ENCODE peak calls at places on chromosomes 5 and 9, in four cellular contexts. Q is pancreas; S is stimulated activated CD4-positive, alpha-beta T cell treated with anti-CD3 and anti-CD28 coated beads, Interleukin-15, amount 100 ng/mL, for 24 hours; T is left colon. N is an unnamed sample.

GRCh38 chr5:106858616-106859015 is 812.1 kb downstream of the EFNA5 start:
- DNase-seq in Q (no peak), S (no peak), T (no peak), N (no peak)

GRCh38 chr9:134231330-134231745 is 67.0 kb upstream of the RNU6ATAC start:
- DNase-seq in Q (no peak), S (no peak), T (no peak), N (no peak)

GRCh38 chr9:134553061-134553891 is 88.3 kb upstream of the COL5A1 start:
- DNase-seq in Q (no peak), S (no peak), T (peak), N (no peak)

GRCh38 chr9:120892748-120893584 is 16.0 kb upstream of the PHF19 start:
- DNase-seq in Q (no peak), S (peak), T (no peak), N (no peak)

GRCh38 chr9:35891649-35892048 is 14.4 kb upstream of the HRCT1 start:
- DNase-seq in Q (no peak), S (no peak), T (no peak), N (no peak)

GRCh38 chr9:133526721-133527321 is 2.1 kb upstream of the MYMK start:
- DNase-seq in Q (no peak), S (no peak), T (no peak), N (no peak)

GRCh38 chr5:61919920-61920319 is 386.1 kb upstream of the KIF2A start:
- DNase-seq in Q (peak), S (no peak), T (no peak), N (no peak)

GRCh38 chr5:38420691-38421395 is 135.6 kb downstream of the LIFR start:
- DNase-seq in Q (peak), S (peak), T (no peak), N (peak)

GRCh38 chr5:140565780-140566095 is 1.1 kb downstream of the SLC35A4 start:
- DNase-seq in Q (no peak), S (no peak), T (no peak), N (no peak)

GRCh38 chr5:58462154-58462553 is 2.3 kb upstream of the PLK2 start:
- DNase-seq in Q (no peak), S (no peak), T (peak), N (no peak)

GRCh38 chr5:52709171-52709925 is 78.4 kb upstream of the ITGA1 start:
- DNase-seq in Q (no peak), S (peak), T (no peak), N (no peak)

GRCh38 chr5:122415481-122416120 is 103.6 kb downstream of the SNCAIP start:
- DNase-seq in Q (peak), S (peak), T (peak), N (no peak)

GRCh38 chr5:137506296-137506695 is 7.2 kb upstream of the SPOCK1 start:
- DNase-seq in Q (no peak), S (no peak), T (no peak), N (no peak)

GRCh38 chr9:136531186-136531903 is 14.5 kb downstream of the NOTCH1 start:
- DNase-seq in Q (no peak), S (no peak), T (peak), N (no peak)

GRCh38 chr9:120438111-120438510 is 141.9 kb downstream of the CDK5RAP2 start:
- DNase-seq in Q (no peak), S (no peak), T (no peak), N (no peak)

GRCh38 chr5:168165977-168166376 is 125.5 kb upstream of the WWC1 start:
- DNase-seq in Q (no peak), S (no peak), T (no peak), N (no peak)

GRCh38 chr9:14317667-14318255 is 3.8 kb upstream of the NFIB start:
- DNase-seq in Q (no peak), S (no peak), T (no peak), N (no peak)

GRCh38 chr5:86748538-86749105 is 130.9 kb downstream of the COX7C start:
- DNase-seq in Q (no peak), S (no peak), T (no peak), N (no peak)

GRCh38 chr5:68465133-68465532 is 249.6 kb downstream of the PIK3R1 start:
- DNase-seq in Q (no peak), S (peak), T (no peak), N (no peak)

GRCh38 chr5:125549322-125549871 is 803.0 kb upstream of the ZNF608 start:
- DNase-seq in Q (no peak), S (no peak), T (no peak), N (no peak)

GRCh38 chr9:118595719-118596305 is 773.4 kb downstream of the BRINP1 start:
- DNase-seq in Q (peak), S (no peak), T (no peak), N (no peak)

GRCh38 chr9:30382271-30382670 is 2002.2 kb upstream of the ACO1 start:
- DNase-seq in Q (no peak), S (no peak), T (no peak), N (no peak)

GRCh38 chr9:128005938-128006337 is 25.1 kb upstream of the EEIG1 start:
- DNase-seq in Q (no peak), S (no peak), T (no peak), N (no peak)

GRCh38 chr9:19209188-19209587 is 21.3 kb upstream of the DENND4C start:
- DNase-seq in Q (no peak), S (no peak), T (no peak), N (no peak)

GRCh38 chr5:6714221-6715041 is 1.2 kb downstream of the TENT4A start:
- DNase-seq in Q (peak), S (peak), T (no peak), N (no peak)

GRCh38 chr5:174182111-174182510 is 136.6 kb downstream of the NSG2 start:
- DNase-seq in Q (no peak), S (no peak), T (no peak), N (no peak)

GRCh38 chr5:43207601-43208000 is 15.6 kb downstream of the NIM1K start:
- DNase-seq in Q (no peak), S (no peak), T (no peak), N (no peak)

GRCh38 chr9:18703086-18703750 is 229.3 kb downstream of the ADAMTSL1 start:
- DNase-seq in Q (no peak), S (no peak), T (no peak), N (no peak)

GRCh38 chr9:37909326-37909725 is 5.4 kb upstream of the SLC25A51 start:
- DNase-seq in Q (no peak), S (no peak), T (no peak), N (no peak)

GRCh38 chr5:88885043-88885442 is 2.1 kb upstream of the MEF2C start:
- DNase-seq in Q (no peak), S (no peak), T (no peak), N (no peak)

GRCh38 chr9:93586290-93587057 is 10.1 kb downstream of the PHF2 start:
- DNase-seq in Q (peak), S (no peak), T (no peak), N (no peak)

GRCh38 chr5:36915653-36916052 is 39.1 kb downstream of the NIPBL start:
- DNase-seq in Q (no peak), S (no peak), T (no peak), N (no peak)

GRCh38 chr5:27748847-27749246 is 710.5 kb upstream of the CDH9 start:
- DNase-seq in Q (no peak), S (no peak), T (no peak), N (no peak)

GRCh38 chr5:36875051-36875788 is 1.3 kb upstream of the NIPBL start:
- DNase-seq in Q (peak), S (peak), T (peak), N (peak)

GRCh38 chr9:88528356-88528755 is 6.6 kb upstream of the NXNL2 start:
- DNase-seq in Q (no peak), S (no peak), T (no peak), N (no peak)

GRCh38 chr9:87973791-87974292 is 491 bp downstream of the CDK20 start:
- DNase-seq in Q (peak), S (no peak), T (no peak), N (no peak)

GRCh38 chr5:1380011-1380817 is 35.3 kb upstream of the CLPTM1L start:
- DNase-seq in Q (peak), S (peak), T (no peak), N (peak)

GRCh38 chr5:88665750-88666215 is 217.2 kb downstream of the MEF2C start:
- DNase-seq in Q (no peak), S (no peak), T (no peak), N (no peak)

N was measured in naive thymus-derived CD8-positive, alpha-beta T cell.